ENCODE peak calls at places on chromosomes 12 and 14, in five cellular contexts. Y is IMR-90, U is sigmoid colon, T is brain microvascular endothelial cell, H is tibial nerve. B is an unnamed sample.

GRCh38 chr12:52037248-52037861 is 13.9 kb upstream of the NR4A1 start:
- DNase-seq in Y (peak), U (peak), T (peak), H (no peak), B (no peak)

GRCh38 chr14:77140343-77140936 is 1.2 kb downstream of the ZDHHC22 start:
- DNase-seq in Y (no peak), U (no peak), T (no peak), H (no peak), B (no peak)

GRCh38 chr12:123099556-123100192 is 51.2 kb downstream of the PITPNM2 start:
- DNase-seq in Y (no peak), U (no peak), T (no peak), H (no peak), B (no peak)

GRCh38 chr14:50531595-50532501 is 521 bp downstream of the MAP4K5 start:
- DNase-seq in Y (peak), U (peak), T (peak), H (peak), B (no peak)

GRCh38 chr14:96352708-96353107 is 10.4 kb downstream of the ATG2B start:
- DNase-seq in Y (peak), U (no peak), T (peak), H (no peak), B (no peak)

GRCh38 chr14:92456215-92457017 is 57.2 kb upstream of the RIN3 start:
- DNase-seq in Y (peak), U (peak), T (peak), H (peak), B (peak)

GRCh38 chr14:99320105-99320572 is 48.1 kb upstream of the BCL11B start:
- DNase-seq in Y (peak), U (no peak), T (no peak), H (no peak), B (no peak)

GRCh38 chr12:57171668-57172067 is 24.2 kb upstream of the LRP1-AS start:
- DNase-seq in Y (peak), U (no peak), T (no peak), H (peak), B (no peak)

GRCh38 chr12:69284131-69284530 is 44.8 kb downstream of the CPSF6 start:
- DNase-seq in Y (peak), U (peak), T (peak), H (peak), B (peak)

GRCh38 chr14:98437113-98437512 is 834.9 kb downstream of the BCL11B start:
- DNase-seq in Y (no peak), U (no peak), T (no peak), H (no peak), B (no peak)

GRCh38 chr12:84704851-84705250 is 207.7 kb downstream of the SLC6A15 start:
- DNase-seq in Y (no peak), U (no peak), T (no peak), H (no peak), B (no peak)

GRCh38 chr12:75666980-75667359 is 155.6 kb upstream of the KRR1 start:
- DNase-seq in Y (peak), U (no peak), T (peak), H (no peak), B (no peak)

GRCh38 chr12:750356-751191 is 1.8 kb upstream of the WNK1 start:
- DNase-seq in Y (no peak), U (no peak), T (no peak), H (no peak), B (no peak)

GRCh38 chr12:119447618-119448017 is 113.1 kb downstream of the CCDC60 start:
- DNase-seq in Y (no peak), U (no peak), T (no peak), H (no peak), B (no peak)

GRCh38 chr12:26825459-26826016 is 7.5 kb downstream of the ITPR2 start:
- DNase-seq in Y (no peak), U (no peak), T (no peak), H (no peak), B (no peak)

GRCh38 chr12:114664661-114665320 is 19.2 kb downstream of the TBX3 start:
- DNase-seq in Y (no peak), U (no peak), T (no peak), H (no peak), B (no peak)

GRCh38 chr12:22982635-22983034 is 357.7 kb downstream of the ETNK1 start:
- DNase-seq in Y (no peak), U (no peak), T (no peak), H (no peak), B (no peak)

GRCh38 chr12:5522358-5523335 is 90.7 kb downstream of the NTF3 start:
- DNase-seq in Y (no peak), U (no peak), T (no peak), H (no peak), B (no peak)

GRCh38 chr12:127531561-127531960 is 735.4 kb upstream of the TMEM132C start:
- DNase-seq in Y (no peak), U (no peak), T (no peak), H (no peak), B (no peak)

GRCh38 chr12:27940756-27941402 is 31.7 kb downstream of the PTHLH start:
- DNase-seq in Y (peak), U (peak), T (peak), H (peak), B (peak)

GRCh38 chr12:69052613-69053408 is 119.8 kb upstream of the CPM start:
- DNase-seq in Y (peak), U (no peak), T (peak), H (no peak), B (peak)

GRCh38 chr14:49250109-49250508 is 336.1 kb downstream of the RPS29 start:
- DNase-seq in Y (peak), U (no peak), T (peak), H (no peak), B (no peak)

GRCh38 chr12:56242986-56243385 is 13.1 kb downstream of the SLC39A5 start:
- DNase-seq in Y (no peak), U (no peak), T (no peak), H (no peak), B (no peak)

GRCh38 chr14:102418853-102419240 is 56.1 kb downstream of the TECPR2 start:
- DNase-seq in Y (no peak), U (peak), T (no peak), H (no peak), B (no peak)

GRCh38 chr12:100796616-100797015 is 2.0 kb downstream of the ANO4 start:
- DNase-seq in Y (no peak), U (no peak), T (no peak), H (no peak), B (no peak)

GRCh38 chr12:14810167-14810952 is 3.6 kb downstream of the SMCO3 start:
- DNase-seq in Y (no peak), U (no peak), T (no peak), H (no peak), B (no peak)

GRCh38 chr12:109763201-109763841 is 49.7 kb downstream of the FAM222A start:
- DNase-seq in Y (peak), U (peak), T (peak), H (no peak), B (no peak)

GRCh38 chr14:49893309-49894213 is 679 bp downstream of the ARF6 start:
- DNase-seq in Y (no peak), U (peak), T (peak), H (peak), B (peak)

GRCh38 chr12:108837239-108837638 is 20.1 kb downstream of the SSH1 start:
- DNase-seq in Y (no peak), U (no peak), T (no peak), H (no peak), B (no peak)

GRCh38 chr12:32920506-32921085 is 24.0 kb upstream of the PKP2 start:
- DNase-seq in Y (no peak), U (no peak), T (no peak), H (no peak), B (no peak)

GRCh38 chr12:32926356-32926755 is 29.8 kb upstream of the PKP2 start:
- DNase-seq in Y (no peak), U (no peak), T (no peak), H (no peak), B (no peak)

GRCh38 chr12:32918890-32919791 is 22.6 kb upstream of the PKP2 start:
- DNase-seq in Y (peak), U (no peak), T (peak), H (no peak), B (no peak)

GRCh38 chr12:32921397-32921796 is 24.8 kb upstream of the PKP2 start:
- DNase-seq in Y (no peak), U (no peak), T (peak), H (no peak), B (no peak)

DNA sequence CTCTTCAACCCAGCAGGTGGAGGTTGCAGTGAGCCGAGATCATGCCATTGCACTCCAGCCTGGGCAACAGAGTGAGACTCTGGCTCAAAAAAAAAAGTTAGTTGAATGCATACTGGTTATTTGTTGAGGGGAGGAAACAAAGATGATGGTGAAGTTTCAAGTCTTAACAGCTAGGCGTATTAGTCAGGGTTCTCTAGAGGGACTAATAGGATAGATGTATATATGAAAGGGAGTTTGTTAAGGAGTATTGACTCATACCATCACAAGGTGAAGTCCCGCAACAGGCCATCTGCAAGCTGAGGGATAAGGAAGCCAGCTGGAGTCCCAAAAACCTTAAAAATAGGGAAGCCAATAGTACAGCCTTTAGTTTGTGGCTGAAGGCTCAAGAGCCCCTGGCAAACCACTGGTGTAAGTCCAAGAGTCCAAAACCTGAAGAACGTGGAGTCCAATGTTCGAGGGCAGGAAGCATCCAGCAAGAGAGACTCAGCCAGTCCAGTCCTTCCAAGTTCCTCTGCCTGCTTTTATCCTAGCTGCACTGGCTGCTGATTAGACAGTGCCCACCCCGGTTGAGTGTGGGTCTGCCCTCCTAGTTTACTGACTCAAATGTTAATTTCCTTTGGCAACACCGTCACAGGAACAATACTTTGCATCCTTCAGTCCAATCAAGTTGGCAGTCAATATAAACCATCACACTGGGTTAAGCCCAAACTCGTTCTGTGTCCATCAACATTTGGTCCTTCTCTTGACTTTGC is 26.1 kb upstream of the PKP2 start:
- DNase-seq in Y (no peak), U (no peak), T (no peak), H (no peak), B (no peak)
- TF ChIP-seq CTCF in Y (no peak), U (no peak), T (no peak), H (no peak), B (no peak)

DNA sequence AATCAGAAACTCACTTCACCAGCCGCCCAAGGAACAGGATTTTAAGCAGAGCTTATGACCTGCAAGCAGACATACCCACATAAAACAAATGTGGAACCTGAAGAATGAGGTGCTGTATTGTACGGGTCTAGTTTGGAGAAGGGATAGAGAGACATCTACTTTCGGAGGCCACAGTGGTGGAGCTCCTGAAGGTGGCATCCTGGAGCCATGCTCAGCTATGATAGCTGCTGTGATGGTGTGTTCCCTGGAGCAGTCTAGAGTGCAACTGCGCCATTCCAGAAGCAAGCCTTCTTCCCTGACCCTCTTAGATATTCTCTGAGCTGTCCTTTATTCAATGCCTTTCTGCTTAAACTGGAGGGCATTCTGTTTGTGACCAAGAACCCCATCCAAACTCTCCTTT is 402.6 kb downstream of the FUT8 start:
- DNase-seq in Y (no peak), U (no peak), T (no peak), H (no peak), B (no peak)
- TF ChIP-seq CTCF in Y (no peak), U (no peak), T (no peak), H (no peak), B (no peak)

GRCh38 chr12:6723607-6724408 is at the start of gene COPS7A:
- DNase-seq in Y (peak), U (peak), T (peak), H (peak), B (peak)
- TF ChIP-seq CTCF in Y (no peak), U (no peak), T (no peak), H (no peak), B (no peak)

GRCh38 chr14:58640959-58641358 is 3.2 kb downstream of the DACT1 start:
- DNase-seq in Y (no peak), U (no peak), T (no peak), H (no peak), B (no peak)

GRCh38 chr14:58637391-58638230 is at the start of gene DACT1:
- DNase-seq in Y (peak), U (peak), T (peak), H (peak), B (peak)

GRCh38 chr14:58638231-58639205 is 756 bp downstream of the DACT1 start:
- DNase-seq in Y (peak), U (peak), T (no peak), H (no peak), B (no peak)

GRCh38 chr14:58641509-58641908 is 3.7 kb downstream of the DACT1 start:
- DNase-seq in Y (no peak), U (no peak), T (no peak), H (no peak), B (no peak)

GRCh38 chr14:58639842-58640484 is 2.2 kb downstream of the DACT1 start:
- DNase-seq in Y (peak), U (no peak), T (peak), H (peak), B (peak)
- TF ChIP-seq CTCF in Y (peak), U (peak), T (peak), H (peak), B (peak)

GRCh38 chr12:65296503-65297265 is 18.2 kb downstream of the MSRB3 start:
- DNase-seq in Y (no peak), U (no peak), T (no peak), H (no peak), B (no peak)

GRCh38 chr12:65305346-65305950 is 27.0 kb downstream of the MSRB3 start:
- DNase-seq in Y (peak), U (no peak), T (no peak), H (no peak), B (no peak)

GRCh38 chr12:65302891-65303290 is 24.4 kb downstream of the MSRB3 start:
- DNase-seq in Y (no peak), U (no peak), T (no peak), H (no peak), B (no peak)

GRCh38 chr12:65300067-65300466 is 21.6 kb downstream of the MSRB3 start:
- DNase-seq in Y (no peak), U (no peak), T (no peak), H (no peak), B (no peak)

DNA sequence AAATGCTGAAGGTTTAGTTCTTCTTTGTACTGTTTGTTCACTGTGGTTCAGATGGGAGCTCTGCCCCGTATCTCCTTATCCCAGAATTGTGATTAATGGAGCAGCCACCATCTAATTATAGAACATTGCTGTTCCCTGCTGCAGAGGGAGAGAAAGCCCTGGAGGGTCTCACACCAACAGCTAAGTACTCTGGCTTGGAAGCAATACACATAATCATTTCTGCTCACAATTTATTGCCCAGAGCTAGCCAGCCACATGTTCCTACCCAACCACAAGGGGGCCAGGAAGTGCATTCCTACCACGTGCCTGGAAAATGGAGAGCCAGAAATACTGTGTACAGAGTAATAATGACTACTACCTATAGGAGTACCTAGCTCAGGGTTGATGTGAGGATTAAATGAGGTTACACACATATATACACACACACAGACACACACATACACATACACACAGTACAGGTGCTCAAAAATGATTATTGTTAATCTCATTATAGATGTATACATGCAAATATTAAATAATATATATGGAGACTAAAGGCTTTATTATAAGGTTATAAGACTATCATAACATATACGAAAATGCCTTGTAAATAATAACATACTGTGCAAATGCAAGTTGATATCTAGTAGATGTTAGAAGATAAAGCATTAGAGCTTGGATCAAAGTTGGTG is 22.3 kb downstream of the MSRB3 start:
- DNase-seq in Y (peak), U (no peak), T (peak), H (no peak), B (no peak)
- TF ChIP-seq CTCF in Y (peak), U (no peak), T (peak), H (no peak), B (peak)

GRCh38 chr14:106318700-106319099 is 792.3 kb downstream of the TMEM121 start:
- DNase-seq in Y (no peak), U (no peak), T (no peak), H (no peak), B (no peak)
- TF ChIP-seq CTCF in Y (no peak), U (no peak), T (no peak), H (no peak), B (no peak)

DNA sequence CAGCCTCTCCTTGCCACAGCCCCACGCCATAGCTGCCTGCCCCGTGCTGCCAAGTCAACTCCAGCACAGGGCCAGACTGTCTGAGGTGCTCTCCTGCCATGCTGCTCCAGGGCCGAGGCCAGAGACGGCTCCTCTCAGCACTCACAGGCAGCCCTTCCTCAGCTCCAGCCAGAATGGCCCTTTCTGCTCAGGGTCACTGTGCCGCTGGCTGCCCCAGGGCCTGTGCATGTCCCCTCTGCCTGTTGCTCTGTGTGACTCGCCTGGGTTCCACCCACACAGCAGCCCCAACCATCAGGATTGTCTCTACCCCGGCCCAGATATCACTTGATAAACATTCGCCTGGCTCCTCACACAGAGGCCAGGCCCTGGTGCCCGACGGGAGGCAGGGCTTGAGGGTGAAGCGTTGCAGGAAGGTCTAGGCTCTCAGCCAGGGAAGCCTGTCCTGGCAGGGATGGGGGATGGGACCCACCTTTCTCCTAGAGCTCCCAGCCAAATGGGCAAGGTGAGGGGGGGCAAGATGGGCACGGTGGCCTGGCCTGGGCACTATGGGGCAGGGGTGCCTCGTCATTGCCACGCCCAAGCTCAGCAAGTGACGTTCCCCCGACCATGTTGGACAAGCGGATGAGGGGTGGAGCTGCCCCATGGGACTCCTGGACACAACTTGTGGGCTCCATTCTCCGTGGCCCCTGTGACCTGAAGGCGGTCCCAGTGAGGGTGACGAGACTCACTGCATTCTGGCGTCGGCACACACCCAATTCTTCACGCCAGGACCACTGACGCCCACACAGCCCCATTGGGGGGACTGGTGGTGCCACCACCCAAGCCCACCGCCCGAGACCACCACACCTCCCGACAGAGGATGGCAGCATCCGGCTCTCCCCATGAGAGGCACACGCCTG is 27.4 kb upstream of the BTBD6 start:
- DNase-seq in Y (no peak), U (no peak), T (no peak), H (no peak), B (no peak)
- TF ChIP-seq CTCF in Y (no peak), U (no peak), T (no peak), H (no peak), B (no peak)

B was measured in AG09319.